ENCODE peak calls at places on chromosomes 4 and X, in nine cellular contexts. X, M, B, H, D, Q, V, S and L are unnamed samples.

GRCh38 chr4:85740431-85740861 is 265.5 kb downstream of the ARHGAP24 start:
- DNase-seq in X (peak; percentile 33), M (no peak), B (no peak), H (no peak), D (no peak), Q (no peak), V (no peak), S (no peak), L (no peak)

GRCh38 chr4:105990933-105991332 is 95.7 kb downstream of the NPNT start:
- DNase-seq in X (peak; percentile 91), M (peak; percentile 20), B (peak; percentile 23), H (peak; percentile 31), D (no peak), Q (peak; percentile 19), V (peak; percentile 43), S (peak; percentile 76), L (no peak)

GRCh38 chr4:110501826-110502225 is 25.9 kb downstream of the ENPEP start:
- DNase-seq in X (peak; percentile 35), M (no peak), B (no peak), H (no peak), D (no peak), Q (no peak), V (no peak), S (peak; percentile 40), L (no peak)

GRCh38 chr4:52868138-52868537 is 6.0 kb downstream of the RASL11B start:
- DNase-seq in X (no peak), M (no peak), B (no peak), H (no peak), D (no peak), Q (peak; percentile 39), V (no peak), S (no peak), L (no peak)

GRCh38 chr4:18938343-18939109 is 917.0 kb upstream of the LCORL start:
- DNase-seq in X (peak; percentile 13), M (peak; percentile 1), B (no peak), H (no peak), D (no peak), Q (no peak), V (no peak), S (no peak), L (no peak)

GRCh38 chrX:155612312-155613224 is at the start of gene TMLHE:
- DNase-seq in X (peak; percentile 57), M (peak; percentile 69), B (peak; percentile 29), H (peak; percentile 13), D (peak; percentile 52), Q (peak; percentile 71), V (no peak), S (peak; percentile 57), L (peak; percentile 47)

GRCh38 chrX:9533611-9534010 is 68.8 kb downstream of the TBL1X start:
- DNase-seq in X (no peak), M (no peak), B (no peak), H (no peak), D (no peak), Q (no peak), V (no peak), S (no peak), L (no peak)

GRCh38 chr4:948101-948935 is 16.1 kb downstream of the TMEM175 start:
- DNase-seq in X (no peak), M (no peak), B (no peak), H (no peak), D (no peak), Q (no peak), V (no peak), S (no peak), L (no peak)

GRCh38 chr4:661856-662761 is 12.0 kb downstream of the ATP5ME start:
- DNase-seq in X (no peak), M (no peak), B (no peak), H (no peak), D (no peak), Q (peak; percentile 17), V (no peak), S (no peak), L (no peak)

GRCh38 chr4:126221717-126222116 is 907.0 kb downstream of the FAT4 start:
- DNase-seq in X (no peak), M (no peak), B (no peak), H (no peak), D (no peak), Q (no peak), V (peak; percentile 35), S (no peak), L (no peak)

GRCh38 chr4:164748375-164748774 is 5.6 kb upstream of the SMIM31 start:
- DNase-seq in X (peak; percentile 28), M (no peak), B (no peak), H (no peak), D (peak; percentile 40), Q (no peak), V (no peak), S (peak; percentile 19), L (no peak)

GRCh38 chr4:3145251-3145908 is 70.9 kb downstream of the HTT start:
- DNase-seq in X (peak; percentile 42), M (no peak), B (no peak), H (no peak), D (no peak), Q (no peak), V (no peak), S (peak; percentile 41), L (no peak)

GRCh38 chr4:105112274-105112673 is 34.4 kb upstream of the TET2 start:
- DNase-seq in X (no peak), M (no peak), B (no peak), H (no peak), D (no peak), Q (no peak), V (no peak), S (no peak), L (no peak)

GRCh38 chrX:147884958-147885357 is 26.8 kb upstream of the FMR1 start:
- DNase-seq in X (no peak), M (peak; percentile 43), B (no peak), H (no peak), D (no peak), Q (no peak), V (no peak), S (peak; percentile 1), L (no peak)

GRCh38 chrX:36577006-36577405 is 431.2 kb upstream of the FAM47C start:
- DNase-seq in X (no peak), M (no peak), B (no peak), H (no peak), D (no peak), Q (no peak), V (no peak), S (no peak), L (no peak)

GRCh38 chr4:120348521-120348920 is 281.9 kb upstream of the MAD2L1 start:
- DNase-seq in X (no peak), M (no peak), B (no peak), H (no peak), D (no peak), Q (no peak), V (no peak), S (no peak), L (no peak)

GRCh38 chr4:115537387-115537786 is 424.0 kb upstream of the NDST4 start:
- DNase-seq in X (peak; percentile 41), M (peak; percentile 6), B (no peak), H (no peak), D (peak; percentile 29), Q (no peak), V (no peak), S (peak; percentile 0), L (no peak)
- TF ChIP-seq CTCF in X (no peak), M (peak; percentile 1), B (peak; percentile 21), H (no peak), D (peak; percentile 29), Q (no peak), V (no peak), S (peak; percentile 7), L (no peak)

GRCh38 chrX:1941291-1941690 is 326.4 kb downstream of the ASMT start:
- DNase-seq in X (no peak), M (no peak), B (no peak), H (no peak), D (no peak), Q (no peak), V (no peak), S (no peak), L (no peak)

GRCh38 chrX:1932231-1932630 is 317.4 kb downstream of the ASMT start:
- DNase-seq in X (peak; percentile 54), M (no peak), B (no peak), H (peak; percentile 54), D (no peak), Q (no peak), V (no peak), S (peak; percentile 91), L (no peak)

GRCh38 chrX:1933964-1934363 is 319.1 kb downstream of the ASMT start:
- DNase-seq in X (no peak), M (no peak), B (no peak), H (no peak), D (no peak), Q (no peak), V (no peak), S (no peak), L (no peak)

GRCh38 chrX:1935805-1936204 is 320.9 kb downstream of the ASMT start:
- DNase-seq in X (no peak), M (no peak), B (no peak), H (no peak), D (no peak), Q (no peak), V (no peak), S (no peak), L (no peak)
- TF ChIP-seq CTCF in X (no peak), M (no peak), B (no peak), H (no peak), D (no peak), Q (no peak), V (no peak), S (no peak), L (no peak)

DNA sequence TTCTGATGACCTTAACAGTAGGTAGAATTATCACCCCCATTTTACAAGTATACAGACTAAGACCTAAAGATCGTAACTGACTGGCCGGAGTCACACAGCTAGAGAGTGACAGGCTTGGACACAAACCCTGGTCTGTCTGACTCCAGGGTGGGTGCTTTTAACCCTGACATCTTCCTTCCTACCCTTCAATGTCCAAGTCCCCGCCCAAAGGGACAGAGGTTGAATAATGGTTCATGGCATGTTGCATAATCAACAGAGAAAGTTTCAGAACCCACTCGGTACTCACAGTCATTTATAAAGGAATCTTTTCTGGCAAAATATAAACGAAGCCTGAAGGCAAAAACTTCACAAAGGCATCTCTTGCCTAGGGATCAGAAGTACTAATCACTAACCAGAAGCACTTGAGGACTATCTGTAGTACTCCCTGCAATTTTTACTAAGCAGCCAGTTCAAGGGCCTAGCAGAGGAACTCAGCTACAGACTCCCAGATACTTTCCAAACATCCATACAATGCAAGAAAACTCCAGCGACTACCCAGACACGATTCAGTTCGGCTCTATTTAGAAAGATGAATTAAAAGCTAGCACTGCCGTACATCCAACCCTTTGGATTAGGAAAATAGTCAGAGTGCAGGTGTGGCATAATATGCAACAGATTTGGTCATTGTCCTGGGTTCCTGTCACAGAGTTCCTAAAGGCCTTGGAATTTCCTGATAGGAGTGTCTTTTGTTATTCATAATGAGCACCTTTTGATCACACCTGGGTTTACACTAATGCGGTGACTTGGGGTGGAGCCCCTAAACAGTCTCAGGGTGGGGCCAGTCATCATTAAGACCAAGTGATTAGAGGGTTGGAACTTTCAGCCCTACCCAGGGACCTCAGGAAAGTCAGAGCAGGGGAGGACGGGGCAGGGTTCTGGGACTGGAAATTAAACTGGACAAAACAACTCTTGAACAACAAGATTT is 44.0 kb downstream of the RELL1 start:
- DNase-seq in X (no peak), M (no peak), B (no peak), H (no peak), D (no peak), Q (no peak), V (no peak), S (no peak), L (no peak)
- TF ChIP-seq CTCF in X (no peak), M (no peak), B (no peak), H (no peak), D (no peak), Q (no peak), V (no peak), S (no peak), L (no peak)

GRCh38 chrX:99353412-99353811 is 1056.7 kb downstream of the PCDH19 start:
- DNase-seq in X (no peak), M (no peak), B (no peak), H (no peak), D (no peak), Q (no peak), V (no peak), S (no peak), L (no peak)
- TF ChIP-seq CTCF in X (no peak), M (no peak), B (no peak), H (no peak), D (no peak), Q (no peak), V (no peak), S (no peak), L (no peak)